ENCODE peak calls at places on chromosomes 4 and X, in four cellular contexts. Q, V, K and D are unnamed samples.

GRCh38 chrX:41332408-41332987 is 1.5 kb upstream of the DDX3X start:
- DNase-seq in V (no peak), Q (no peak), K (no peak), D (no peak)

GRCh38 chr4:71230258-71230594 is 108.6 kb upstream of the SLC4A4 start:
- DNase-seq in Q (no peak), K (peak; percentile 43), V (peak; percentile 46), D (no peak)

GRCh38 chr4:183834252-183834651 is 70.9 kb upstream of the STOX2 start:
- DNase-seq in K (no peak), V (no peak), Q (no peak), D (no peak)

GRCh38 chr4:90842960-90843359 is 715.8 kb downstream of the CCSER1 start:
- DNase-seq in K (no peak), V (no peak), Q (no peak), D (no peak)

GRCh38 chr4:120466429-120466828 is 399.8 kb upstream of the MAD2L1 start:
- DNase-seq in V (no peak), K (no peak), Q (no peak), D (no peak)

GRCh38 chrX:51891821-51892551 is 1.4 kb upstream of the MAGED1 start:
- DNase-seq in Q (peak; percentile 94), K (peak; percentile 14), V (no peak), D (no peak)

GRCh38 chr4:159828687-159829086 is 725.8 kb downstream of the RAPGEF2 start:
- DNase-seq in V (no peak), Q (no peak), K (no peak), D (no peak)

GRCh38 chr4:147732516-147733193 is 767 bp downstream of the ARHGAP10 start:
- DNase-seq in K (peak; percentile 54), V (peak; percentile 40), Q (peak; percentile 35), D (no peak)

GRCh38 chr4:120921456-120922389 is 803 bp downstream of the PRDM5 start:
- DNase-seq in K (peak; percentile 77), V (peak; percentile 63), Q (peak; percentile 75), D (no peak)

GRCh38 chrX:74343970-74344622 is 40.1 kb downstream of the ZCCHC13 start:
- DNase-seq in K (no peak), V (no peak), Q (peak; percentile 98), D (no peak)

GRCh38 chr4:41628916-41629315 is 91.0 kb downstream of the LIMCH1 start:
- DNase-seq in Q (no peak), K (no peak), V (no peak), D (no peak)

GRCh38 chrX:16589211-16589610 is 60.7 kb upstream of the S100G start:
- DNase-seq in K (no peak), V (no peak), Q (peak; percentile 91), D (no peak)

GRCh38 chr4:53935780-53936179 is 128.6 kb downstream of the CHIC2 start:
- DNase-seq in Q (peak; percentile 83), V (no peak), K (no peak), D (no peak)

GRCh38 chr4:71583971-71584370 is 199.9 kb downstream of the GC start:
- DNase-seq in Q (no peak), V (no peak), K (no peak), D (no peak)

GRCh38 chr4:128349921-128350320 is 62.3 kb upstream of the PGRMC2 start:
- DNase-seq in Q (peak; percentile 87), K (no peak), V (no peak), D (no peak)

GRCh38 chr4:177125656-177126055 is 184.0 kb upstream of the NEIL3 start:
- DNase-seq in K (no peak), Q (no peak), V (no peak), D (no peak)

DNA sequence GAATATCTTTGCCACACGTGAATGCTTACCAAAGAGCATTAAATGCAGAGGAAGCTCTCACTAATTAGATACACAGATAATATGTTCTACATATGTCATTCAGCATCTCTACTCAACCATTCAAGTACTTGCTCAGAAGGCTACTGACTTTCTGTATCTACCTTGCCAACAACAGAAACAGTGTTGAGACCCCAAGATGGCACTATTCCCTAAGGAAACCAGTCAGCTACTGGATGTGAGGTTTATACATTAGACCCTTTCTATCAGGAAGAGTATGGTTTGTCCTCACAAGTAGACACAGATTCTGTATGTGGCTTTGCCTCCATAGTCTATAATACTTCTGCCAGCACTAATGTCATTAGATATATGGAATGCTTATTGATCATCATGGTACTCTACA is 443.9 kb upstream of the INTU start:
- DNase-seq in Q (peak; percentile 33), K (no peak), V (no peak), D (no peak)
- TF ChIP-seq CTCF in Q (no peak), K (no peak), V (peak; percentile 6), D (no peak)

DNA sequence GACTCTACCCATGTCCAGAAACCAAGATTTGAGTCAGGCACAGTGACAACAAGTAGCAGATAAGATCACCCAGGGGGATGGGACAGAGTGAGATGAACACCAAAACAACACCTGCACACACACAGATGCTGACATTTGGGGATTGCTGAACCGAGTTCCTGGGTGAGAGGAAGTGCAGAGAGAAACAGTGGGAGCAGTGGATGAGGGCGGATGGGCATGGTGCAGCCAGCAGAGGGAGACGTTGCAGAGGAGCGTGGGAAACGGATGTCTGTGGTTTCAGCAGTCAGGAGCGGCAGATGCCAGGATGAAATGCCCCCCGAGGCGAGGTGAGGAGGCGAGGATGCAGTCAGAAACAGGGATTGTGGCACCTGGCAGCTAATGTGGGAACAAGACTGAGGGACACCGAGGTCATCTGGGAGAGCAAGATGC is 78.6 kb upstream of the STS start:
- DNase-seq in V (no peak), K (no peak), Q (no peak), D (no peak)
- TF ChIP-seq CTCF in V (peak; percentile 32), K (no peak), Q (peak; percentile 15), D (no peak)

DNA sequence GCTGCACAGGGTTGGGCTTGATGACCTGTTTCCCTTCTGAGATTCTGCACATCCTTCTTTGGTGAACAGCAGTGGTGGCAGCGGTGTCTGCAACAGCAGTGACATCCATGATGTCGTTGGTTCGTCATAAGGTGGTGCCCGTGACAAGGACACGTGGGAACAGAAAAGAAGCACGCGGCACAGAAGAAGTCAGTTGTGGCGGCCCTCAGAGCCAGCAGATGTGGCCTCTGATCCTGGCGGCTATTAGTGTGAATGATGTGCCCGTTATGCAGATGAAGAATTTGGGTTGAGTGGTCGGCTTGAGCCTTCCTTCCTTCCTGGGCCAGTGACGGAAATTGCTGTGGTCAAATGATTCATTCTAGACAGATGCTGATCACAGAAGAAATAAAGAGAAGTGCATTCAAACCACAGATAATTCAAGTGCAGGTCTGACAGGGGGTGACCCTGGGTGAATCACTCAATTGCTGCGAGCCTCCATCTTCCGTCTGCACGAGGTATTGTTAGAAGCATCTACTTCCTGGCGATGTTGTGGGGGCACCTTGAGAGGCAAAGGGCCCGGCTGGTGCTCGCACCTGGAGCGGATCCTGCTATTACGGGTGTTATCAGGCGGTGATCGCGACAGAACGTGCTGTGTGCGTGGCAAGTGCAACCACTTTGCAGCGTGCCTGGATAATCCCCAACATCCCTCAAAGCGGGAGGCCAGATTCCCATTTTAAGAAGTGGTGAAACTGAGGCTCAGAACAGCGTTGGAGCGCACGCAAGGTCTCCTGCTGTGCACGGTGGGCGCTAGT is 215.2 kb upstream of the PSAPL1 start:
- DNase-seq in V (peak; percentile 28), Q (peak; percentile 95), K (no peak), D (no peak)
- TF ChIP-seq CTCF in V (no peak), Q (no peak), K (no peak), D (no peak)

DNA sequence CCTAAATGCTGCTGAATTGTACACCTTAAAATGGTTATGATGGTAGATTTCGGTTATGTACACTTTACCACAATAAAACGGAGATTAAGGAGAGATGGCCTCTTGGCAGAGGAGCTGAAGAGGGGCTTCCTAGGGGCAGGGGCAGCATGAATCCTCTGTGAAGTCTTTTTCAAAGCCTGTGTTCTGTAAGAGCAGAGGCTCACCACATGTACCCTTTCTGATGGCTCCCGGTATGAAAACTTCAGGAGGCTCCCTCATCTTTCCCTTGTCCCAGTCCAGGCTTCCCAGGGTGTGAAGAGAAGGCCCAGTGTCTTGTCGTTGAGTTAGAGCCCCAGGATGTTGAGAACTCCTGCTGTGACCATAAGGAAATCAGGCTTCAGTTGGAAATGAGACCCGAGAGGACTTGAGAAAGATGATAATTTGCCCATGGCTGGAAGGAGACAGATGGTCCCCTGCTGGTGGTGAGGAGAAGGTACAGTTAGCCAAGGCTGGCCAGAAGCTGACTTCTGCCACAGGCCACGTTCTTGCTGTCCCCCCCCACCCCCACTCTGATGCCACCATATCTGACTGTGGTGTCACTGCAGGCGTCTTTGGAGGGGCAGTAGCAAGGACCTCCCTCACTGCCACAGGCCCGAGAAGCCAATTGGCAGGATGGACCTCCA is 31.8 kb upstream of the MTM1 start:
- DNase-seq in V (no peak), Q (peak; percentile 7), K (no peak), D (no peak)
- TF ChIP-seq CTCF in V (peak; percentile 40), Q (peak; percentile 24), K (peak; percentile 34), D (no peak)

DNA sequence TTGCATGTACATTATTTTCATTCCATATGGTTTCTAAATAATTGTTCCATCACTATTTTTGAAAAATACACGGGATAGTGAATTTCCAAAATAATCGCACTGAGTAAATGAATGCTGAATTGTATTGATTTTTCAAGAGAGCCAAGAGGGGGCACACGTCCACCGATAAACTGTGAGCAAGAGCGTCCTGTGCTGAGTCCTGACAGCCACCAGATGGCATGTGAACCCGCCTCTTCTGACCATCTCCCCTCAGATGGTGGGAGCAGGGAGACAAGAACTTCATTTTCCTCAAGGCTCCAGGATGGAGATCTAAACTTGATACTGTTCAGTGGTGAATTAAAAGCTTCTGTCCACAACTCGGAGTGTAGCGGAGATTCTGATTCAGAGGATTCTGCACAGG is 30.6 kb upstream of the IL9R start:
- DNase-seq in Q (peak; percentile 45), V (no peak), K (no peak), D (no peak)
- TF ChIP-seq CTCF in Q (peak; percentile 37), V (peak; percentile 33), K (no peak), D (no peak)